ENCODE peak calls at places on chromosomes 5 and 9, in five cellular contexts. H is GM12878, V is HepG2, Y is K562, D is H1. J is an unnamed sample.

GRCh38 chr5:131532016-131532640 is 102.9 kb downstream of the RAPGEF6 start:
- DNase-seq in H (no peak), D (no peak), V (no peak), Y (no peak), J (no peak)

GRCh38 chr5:33944543-33945132 is 8.5 kb downstream of the RXFP3 start:
- DNase-seq in D (no peak), H (no peak), V (no peak), Y (no peak), J (no peak)

GRCh38 chr5:95857185-95857945 is 34.8 kb upstream of the GLRX start:
- DNase-seq in D (no peak), H (no peak), Y (peak; percentile 36), V (peak; percentile 93), J (no peak)

GRCh38 chr5:22567983-22568382 is 285.2 kb downstream of the CDH12 start:
- DNase-seq in V (no peak), D (no peak), H (no peak), Y (no peak), J (no peak)

GRCh38 chr9:127568971-127569818 is 42.9 kb upstream of the STXBP1 start:
- DNase-seq in V (peak; percentile 55), D (no peak), Y (peak; percentile 99), H (no peak), J (no peak)

GRCh38 chr9:136928591-136928990 is 15.9 kb downstream of the FBXW5 start:
- DNase-seq in H (no peak), D (no peak), V (no peak), Y (no peak), J (no peak)

GRCh38 chr5:128105203-128105602 is 21.6 kb downstream of the SLC12A2 start:
- DNase-seq in H (no peak), V (no peak), Y (no peak), D (no peak), J (no peak)

GRCh38 chr5:33311893-33312292 is 128.9 kb upstream of the TARS1 start:
- DNase-seq in Y (no peak), D (no peak), V (no peak), H (no peak), J (peak; percentile 4)

GRCh38 chr9:36896296-36896695 is 137.8 kb downstream of the PAX5 start:
- DNase-seq in D (no peak), V (no peak), H (no peak), Y (no peak), J (no peak)

GRCh38 chr5:9294793-9295465 is 250.9 kb downstream of the SEMA5A start:
- DNase-seq in V (no peak), D (no peak), Y (no peak), H (no peak), J (no peak)

GRCh38 chr9:113219972-113220371 is 1.1 kb downstream of the FKBP15 start:
- DNase-seq in D (no peak), Y (no peak), V (no peak), H (peak; percentile 77), J (no peak)

GRCh38 chr5:10831416-10831815 is 70.4 kb upstream of the DAP start:
- DNase-seq in H (no peak), Y (no peak), V (no peak), D (no peak), J (no peak)

GRCh38 chr9:121708768-121709488 is 57.5 kb downstream of the DAB2IP start:
- DNase-seq in Y (peak; percentile 48), V (no peak), H (no peak), D (no peak), J (no peak)

GRCh38 chr5:38551020-38552017 is 5.1 kb downstream of the LIFR start:
- DNase-seq in Y (peak; percentile 17), H (no peak), V (peak; percentile 59), D (no peak), J (peak; percentile 23)

GRCh38 chr5:154138701-154139100 is 51.8 kb upstream of the GALNT10 start:
- DNase-seq in D (no peak), V (no peak), Y (no peak), H (no peak), J (no peak)

GRCh38 chr5:149441986-149442385 is 62.9 kb upstream of the IL17B start:
- DNase-seq in Y (no peak), D (no peak), H (no peak), V (no peak), J (no peak)

GRCh38 chr5:155954739-155955445 is 372.1 kb upstream of the SGCD start:
- DNase-seq in V (no peak), H (no peak), Y (no peak), D (no peak), J (no peak)

GRCh38 chr9:5042661-5043178 is 57.6 kb downstream of the JAK2 start:
- DNase-seq in Y (no peak), H (no peak), D (no peak), V (no peak), J (no peak)

GRCh38 chr5:2200261-2200965 is 317.7 kb upstream of the IRX4 start:
- DNase-seq in H (no peak), D (no peak), V (no peak), Y (no peak), J (no peak)

GRCh38 chr5:97547999-97548797 is 365.2 kb upstream of the RIOK2 start:
- DNase-seq in V (no peak), H (peak; percentile 42), D (no peak), Y (no peak), J (no peak)

GRCh38 chr5:170216262-170216864 is 16.4 kb upstream of the C5orf58 start:
- DNase-seq in H (no peak), V (peak; percentile 29), D (no peak), Y (peak; percentile 28), J (peak; percentile 35)

GRCh38 chr9:87548159-87548558 is 50.5 kb downstream of the DAPK1 start:
- DNase-seq in H (no peak), D (no peak), Y (no peak), V (no peak), J (no peak)

DNA sequence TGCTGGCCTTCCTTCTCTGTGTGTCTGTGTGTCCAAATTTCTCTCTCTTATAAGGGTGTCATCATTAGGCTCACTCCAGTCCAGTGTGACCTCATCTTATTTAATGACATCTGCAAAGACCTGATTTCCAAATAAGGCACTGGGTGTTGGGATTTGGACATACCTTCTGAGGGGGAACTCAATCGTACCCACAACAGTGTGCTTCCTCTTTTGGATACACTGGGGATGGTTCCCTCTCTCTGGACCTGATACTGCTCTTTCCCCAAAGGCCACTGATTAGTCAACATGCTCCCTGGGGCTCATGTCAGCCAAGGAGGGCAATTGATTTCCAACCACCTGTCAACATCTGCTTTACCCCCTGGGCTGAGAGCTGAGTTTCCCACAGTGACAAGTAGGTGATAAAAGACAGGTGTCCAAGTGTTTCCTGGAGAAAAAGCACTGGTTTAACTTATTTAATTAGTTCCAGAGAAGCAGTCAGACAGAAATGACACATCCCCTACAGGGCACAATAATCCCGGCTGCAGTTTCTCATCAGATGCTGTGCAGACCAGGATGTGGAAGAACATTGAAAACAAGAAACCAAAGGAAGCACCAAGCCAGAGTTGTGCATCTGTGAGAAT is 17.8 kb upstream of the CEP72 start:
- DNase-seq in H (no peak), D (no peak), V (no peak), Y (no peak), J (no peak)
- TF ChIP-seq ZNF274 in H (no peak), D (no peak), V (no peak), Y (no peak), J (no peak)

DNA sequence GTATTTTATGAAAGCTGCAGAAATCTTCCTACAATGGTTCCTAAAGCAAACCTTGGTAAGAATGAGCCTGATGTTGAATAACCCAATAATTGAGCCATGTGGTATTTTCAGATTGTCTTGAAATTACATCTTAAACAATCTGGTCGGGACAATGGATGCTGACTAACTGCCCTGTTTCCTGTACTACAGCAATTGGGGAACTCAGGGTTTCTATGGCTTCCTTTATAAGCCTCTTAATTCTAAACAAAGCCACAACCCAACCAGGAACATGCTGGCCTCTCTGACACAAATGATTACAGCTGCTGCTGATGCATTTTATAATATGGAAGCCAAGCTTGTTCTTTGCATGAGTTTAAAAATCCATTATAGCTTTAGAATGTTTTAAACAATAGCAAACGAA is 30.2 kb downstream of the PTPN3 start:
- DNase-seq in V (no peak), D (no peak), H (no peak), Y (no peak), J (no peak)
- TF ChIP-seq RAD21 in V (no peak), D (no peak), H (no peak), Y (no peak), J (no peak)

GRCh38 chr9:116574027-116574679 is 113.0 kb upstream of the TRIM32 start:
- DNase-seq in V (peak; percentile 88), Y (no peak), D (no peak), H (no peak), J (no peak)
- TF ChIP-seq JUND in V (no peak), Y (peak; percentile 44), D (no peak), H (no peak), J (no peak)

GRCh38 chr9:94888775-94889174 is 162.3 kb downstream of the AOPEP start:
- DNase-seq in D (no peak), V (no peak), H (no peak), Y (no peak), J (no peak)
- TF ChIP-seq ZNF274 in D (no peak), V (no peak), H (no peak), Y (no peak), J (no peak)

DNA sequence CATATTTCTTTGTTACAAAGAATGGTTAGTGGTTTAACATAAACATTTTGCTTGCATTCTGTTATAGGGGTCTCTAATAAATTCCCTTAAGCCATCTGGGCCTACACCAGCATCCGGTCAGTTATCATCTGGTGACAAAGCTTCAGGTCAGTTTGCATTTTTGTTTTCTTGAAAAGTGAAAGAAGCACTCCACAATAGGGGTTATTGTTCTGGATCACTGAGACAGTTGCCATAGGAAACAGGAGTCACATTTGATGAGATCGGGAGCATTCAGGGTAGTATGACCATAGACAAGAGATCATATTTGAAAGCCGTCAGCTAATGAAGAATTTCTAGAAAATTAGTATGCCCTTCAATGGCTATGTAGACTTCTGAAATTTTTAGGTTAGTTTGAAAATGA is 63.6 kb downstream of the NUP214 start:
- DNase-seq in Y (no peak), D (no peak), H (no peak), V (no peak), J (no peak)
- TF ChIP-seq RAD21 in Y (no peak), D (no peak), H (no peak), V (no peak), J (no peak)

GRCh38 chr5:63960646-63961045 is 1.6 kb downstream of the HTR1A start:
- DNase-seq in Y (no peak), H (no peak), V (no peak), D (no peak), J (no peak)

GRCh38 chr5:63961598-63962161 is 565 bp downstream of the HTR1A start:
- DNase-seq in H (no peak), D (no peak), Y (no peak), V (no peak), J (no peak)

GRCh38 chr5:63959177-63959982 is 2.9 kb downstream of the HTR1A start:
- DNase-seq in V (no peak), Y (no peak), H (no peak), D (peak; percentile 87), J (no peak)

GRCh38 chr5:63962345-63962744 is at the start of gene HTR1A:
- DNase-seq in V (no peak), H (no peak), D (no peak), Y (no peak), J (no peak)

GRCh38 chr5:63961125-63961597 is 1.1 kb downstream of the HTR1A start:
- DNase-seq in Y (no peak), D (no peak), V (no peak), H (no peak), J (no peak)
- TF ChIP-seq JUND in Y (no peak), D (no peak), V (no peak), H (no peak), J (no peak)

GRCh38 chr5:6525910-6526309 is 77.3 kb downstream of the UBE2QL1 start:
- DNase-seq in H (no peak), Y (peak; percentile 65), D (no peak), V (peak; percentile 21), J (peak; percentile 13)
- TF ChIP-seq ZNF274 in H (no peak), Y (no peak), D (no peak), V (no peak), J (no peak)

GRCh38 chr5:42718591-42718990 is 38.0 kb upstream of the CCDC152 start:
- DNase-seq in D (no peak), Y (no peak), V (no peak), H (peak; percentile 32), J (no peak)
- TF ChIP-seq RAD21 in D (no peak), Y (no peak), V (no peak), H (no peak), J (no peak)